ENCODE peak calls at places on chromosomes 11 and 22, in ten cellular contexts. S is prostate gland, O is uterus, D is suprapubic skin, F is adrenal gland, R is A549, Y is NB4, G is HCT116, E is IMR-90, V is body of pancreas. H is an unnamed sample.

GRCh38 chr22:21791635-21792625 is 56.3 kb upstream of the YPEL1 start:
- DNase-seq in V (no peak), S (no peak), G (no peak), F (no peak), D (no peak), R (peak), Y (peak), O (no peak), E (peak), H (no peak)

GRCh38 chr11:12862761-12863469 is 146.2 kb upstream of the RASSF10 start:
- DNase-seq in S (peak), E (peak), G (no peak), D (no peak), V (no peak), Y (no peak), R (peak), F (peak), O (peak), H (no peak)

GRCh38 chr22:24894220-24894975 is 52.1 kb downstream of the LHFPL7 start:
- DNase-seq in R (peak), F (peak), G (peak), Y (peak), O (peak), D (no peak), S (peak), V (peak), E (peak), H (no peak)

GRCh38 chr11:100972046-100972445 is 157.6 kb downstream of the PGR start:
- DNase-seq in Y (no peak), F (no peak), D (no peak), V (no peak), S (no peak), E (peak), R (no peak), O (no peak), G (no peak), H (no peak)

GRCh38 chr11:65572356-65573043 is at the start of gene FAM89B:
- DNase-seq in E (peak), V (peak), D (peak), F (peak), Y (peak), R (peak), G (no peak), O (peak), S (peak), H (peak)

GRCh38 chr22:27032121-27032761 is 374.9 kb downstream of the MIAT start:
- DNase-seq in O (peak), R (no peak), D (no peak), G (no peak), S (peak), E (no peak), F (no peak), V (peak), Y (peak), H (no peak)

GRCh38 chr11:74984730-74985129 is 4.0 kb upstream of the NEU3 start:
- DNase-seq in R (no peak), S (no peak), E (no peak), Y (no peak), V (no peak), D (no peak), G (no peak), O (no peak), F (no peak), H (no peak)

GRCh38 chr22:26663374-26663923 is 6.1 kb downstream of the MIAT start:
- DNase-seq in S (no peak), E (no peak), Y (no peak), D (no peak), G (no peak), V (no peak), R (no peak), F (no peak), O (no peak), H (peak)

GRCh38 chr11:288328-289144 is at the start of gene PGGHG:
- DNase-seq in Y (peak), G (no peak), S (no peak), D (peak), V (peak), E (no peak), F (peak), R (no peak), O (peak), H (peak)

GRCh38 chr11:106021181-106021966 is 666 bp downstream of the MSANTD4 start:
- DNase-seq in V (no peak), Y (peak), E (peak), G (no peak), S (no peak), F (no peak), D (no peak), O (no peak), R (no peak), H (no peak)

GRCh38 chr11:316031-316701 is 2.3 kb downstream of the IFITM1 start:
- DNase-seq in G (no peak), V (no peak), O (peak), F (no peak), E (no peak), S (no peak), Y (peak), D (no peak), R (no peak), H (peak)

GRCh38 chr22:33034753-33035152 is 23.4 kb downstream of the SYN3 start:
- DNase-seq in V (peak), E (no peak), G (no peak), O (no peak), S (peak), D (peak), Y (no peak), F (no peak), R (no peak), H (no peak)

GRCh38 chr11:1937616-1938342 is 9.4 kb upstream of the MRPL23 start:
- DNase-seq in R (no peak), F (peak), Y (no peak), E (no peak), G (no peak), S (no peak), O (no peak), V (no peak), D (no peak), H (peak)

GRCh38 chr11:72583616-72584292 is 90.5 kb downstream of the PDE2A start:
- DNase-seq in G (no peak), S (no peak), F (no peak), E (no peak), D (no peak), R (no peak), V (no peak), O (no peak), Y (no peak), H (no peak)

GRCh38 chr11:107756553-107756952 is 44.7 kb upstream of the SLN start:
- DNase-seq in V (no peak), G (no peak), O (no peak), E (no peak), Y (no peak), R (no peak), F (no peak), S (no peak), D (no peak), H (no peak)

GRCh38 chr11:38791346-38791961 is 2193.4 kb upstream of the RAG2 start:
- DNase-seq in V (peak), S (peak), G (peak), R (peak), E (peak), O (no peak), Y (peak), F (peak), D (no peak), H (no peak)

GRCh38 chr22:40182231-40182835 is 4.6 kb downstream of the TNRC6B start:
- DNase-seq in F (no peak), V (no peak), E (no peak), S (no peak), R (no peak), Y (no peak), D (no peak), G (no peak), O (no peak), H (no peak)

GRCh38 chr11:68150029-68150428 is 28.8 kb upstream of the CHKA start:
- DNase-seq in Y (peak), F (no peak), R (no peak), E (peak), S (no peak), O (no peak), V (peak), D (peak), G (no peak), H (no peak)

GRCh38 chr22:18064636-18065035 is 13.2 kb upstream of the PEX26 start:
- DNase-seq in S (no peak), Y (no peak), D (no peak), O (no peak), E (no peak), G (no peak), R (no peak), V (no peak), F (no peak), H (peak)

GRCh38 chr11:64266339-64266738 is 15.0 kb downstream of the PLCB3 start:
- DNase-seq in D (no peak), G (no peak), R (no peak), S (no peak), V (no peak), F (no peak), E (no peak), Y (no peak), O (no peak), H (peak)

GRCh38 chr11:128279861-128280260 is 307.5 kb downstream of the ETS1 start:
- DNase-seq in G (no peak), E (peak), O (no peak), S (no peak), R (no peak), V (no peak), Y (no peak), F (no peak), D (no peak), H (no peak)

GRCh38 chr11:62497132-62497915 is 49.3 kb downstream of the AHNAK start:
- DNase-seq in O (no peak), R (peak), Y (peak), V (peak), F (no peak), G (peak), S (peak), E (peak), D (no peak), H (no peak)

GRCh38 chr11:77502501-77502900 is 28.6 kb upstream of the PAK1 start:
- DNase-seq in O (no peak), E (no peak), F (no peak), S (no peak), Y (peak), V (no peak), D (no peak), R (no peak), G (no peak), H (no peak)

GRCh38 chr11:78231962-78232459 is 43.3 kb downstream of the USP35 start:
- DNase-seq in F (no peak), R (no peak), D (no peak), V (no peak), Y (no peak), G (no peak), E (peak), O (peak), S (no peak), H (no peak)

GRCh38 chr11:2929880-2930704 is 872 bp upstream of the PHLDA2 start:
- DNase-seq in E (peak), S (peak), G (peak), V (peak), Y (peak), O (no peak), F (no peak), D (no peak), R (peak), H (peak)

GRCh38 chr11:64226507-64227051 is 505 bp downstream of the NUDT22 start:
- DNase-seq in F (peak), S (no peak), D (no peak), V (peak), O (peak), G (no peak), E (no peak), Y (peak), R (no peak), H (peak)

GRCh38 chr11:134224710-134225662 is 515 bp downstream of the VPS26B start:
- DNase-seq in E (peak), O (peak), R (peak), S (peak), D (peak), F (peak), G (no peak), V (peak), Y (peak), H (peak)

GRCh38 chr22:43007519-43008102 is 7.3 kb downstream of the PACSIN2 start:
- DNase-seq in O (no peak), S (no peak), G (no peak), Y (peak), D (no peak), E (peak), F (no peak), R (no peak), V (peak), H (no peak)

GRCh38 chr11:123249354-123249753 is 54.3 kb upstream of the CLMP start:
- DNase-seq in E (peak), F (no peak), Y (no peak), S (no peak), G (no peak), V (no peak), O (no peak), R (no peak), D (no peak), H (no peak)

GRCh38 chr22:39283312-39284141 is 35.9 kb downstream of the RPL3 start:
- DNase-seq in R (no peak), E (peak), F (peak), V (peak), Y (no peak), O (peak), S (no peak), D (no peak), G (no peak), H (peak)

GRCh38 chr22:30033137-30033536 is 47.1 kb upstream of the HORMAD2 start:
- DNase-seq in D (no peak), O (no peak), V (no peak), Y (peak), S (no peak), F (no peak), G (no peak), R (no peak), E (no peak), H (no peak)

GRCh38 chr11:203056-203944 is 3.9 kb downstream of the BET1L start:
- DNase-seq in V (no peak), O (no peak), Y (no peak), D (peak), R (no peak), F (peak), E (no peak), G (no peak), S (peak), H (no peak)

GRCh38 chr22:19523240-19524169 is 705 bp downstream of the CLDN5 start:
- DNase-seq in F (no peak), S (no peak), E (peak), G (no peak), R (no peak), D (peak), Y (no peak), O (no peak), V (no peak), H (peak)

GRCh38 chr22:19525116-19525660 is 978 bp upstream of the CLDN5 start:
- DNase-seq in S (no peak), R (no peak), D (peak), O (no peak), E (no peak), G (no peak), F (no peak), V (no peak), Y (no peak), H (peak)

GRCh38 chr22:19525666-19526065 is 1.5 kb upstream of the CLDN5 start:
- DNase-seq in S (no peak), G (no peak), O (no peak), V (no peak), F (no peak), D (peak), R (no peak), Y (no peak), E (no peak), H (peak)

GRCh38 chr22:19522881-19523239 is 1.4 kb downstream of the CLDN5 start:
- DNase-seq in S (no peak), D (peak), R (no peak), V (no peak), Y (no peak), E (no peak), F (no peak), O (no peak), G (no peak), H (no peak)

GRCh38 chr22:19524170-19525115 is at the start of gene CLDN5:
- DNase-seq in G (no peak), R (no peak), O (peak), D (peak), V (no peak), S (no peak), F (peak), E (no peak), Y (no peak), H (peak)
- H3K4me3 ChIP-seq in G (no peak), R (no peak), O (peak), D (peak), V (no peak), S (peak), F (no peak), E (peak), Y (no peak), H (peak)

GRCh38 chr11:113876074-113876797 is 864 bp upstream of the USP28 start:
- DNase-seq in R (no peak), O (peak), Y (peak), S (no peak), G (no peak), E (no peak), D (no peak), F (peak), V (no peak), H (peak)
- TF ChIP-seq POLR2A in R (no peak), O (no peak), Y (no peak), S (no peak), G (no peak), E (no peak), D (no peak), F (no peak), V (no peak), H (no peak)

GRCh38 chr11:111539426-111540113 is 950 bp upstream of the LAYN start:
- DNase-seq in V (no peak), O (no peak), S (no peak), G (no peak), E (no peak), R (no peak), Y (no peak), D (no peak), F (no peak), H (no peak)
- H3K4me3 ChIP-seq in V (no peak), O (peak), S (peak), G (no peak), E (peak), R (no peak), Y (no peak), D (peak), F (no peak), H (peak)

GRCh38 chr22:41832553-41833368 is at the start of gene SREBF2:
- DNase-seq in O (peak), V (peak), S (peak), Y (peak), G (peak), D (peak), E (peak), F (peak), R (peak), H (peak)
- TF ChIP-seq POLR2A in O (peak), V (peak), S (peak), Y (peak), G (peak), D (peak), E (peak), F (peak), R (peak), H (peak)

GRCh38 chr11:11621881-11622706 is at the start of gene GALNT18:
- DNase-seq in O (peak), G (peak), D (peak), F (peak), S (peak), E (peak), V (peak), R (peak), Y (peak), H (peak)

GRCh38 chr11:11618973-11619435 is 2.8 kb downstream of the GALNT18 start:
- DNase-seq in E (no peak), S (no peak), F (no peak), G (no peak), D (no peak), V (no peak), O (no peak), R (peak), Y (no peak), H (no peak)

GRCh38 chr11:11622772-11623531 is 1.1 kb upstream of the GALNT18 start:
- DNase-seq in R (no peak), S (peak), O (no peak), Y (no peak), V (no peak), D (no peak), G (no peak), E (no peak), F (no peak), H (no peak)

GRCh38 chr11:11620966-11621880 is 582 bp downstream of the GALNT18 start:
- DNase-seq in E (peak), F (peak), D (no peak), V (peak), Y (peak), G (no peak), S (peak), O (peak), R (peak), H (peak)

DNA sequence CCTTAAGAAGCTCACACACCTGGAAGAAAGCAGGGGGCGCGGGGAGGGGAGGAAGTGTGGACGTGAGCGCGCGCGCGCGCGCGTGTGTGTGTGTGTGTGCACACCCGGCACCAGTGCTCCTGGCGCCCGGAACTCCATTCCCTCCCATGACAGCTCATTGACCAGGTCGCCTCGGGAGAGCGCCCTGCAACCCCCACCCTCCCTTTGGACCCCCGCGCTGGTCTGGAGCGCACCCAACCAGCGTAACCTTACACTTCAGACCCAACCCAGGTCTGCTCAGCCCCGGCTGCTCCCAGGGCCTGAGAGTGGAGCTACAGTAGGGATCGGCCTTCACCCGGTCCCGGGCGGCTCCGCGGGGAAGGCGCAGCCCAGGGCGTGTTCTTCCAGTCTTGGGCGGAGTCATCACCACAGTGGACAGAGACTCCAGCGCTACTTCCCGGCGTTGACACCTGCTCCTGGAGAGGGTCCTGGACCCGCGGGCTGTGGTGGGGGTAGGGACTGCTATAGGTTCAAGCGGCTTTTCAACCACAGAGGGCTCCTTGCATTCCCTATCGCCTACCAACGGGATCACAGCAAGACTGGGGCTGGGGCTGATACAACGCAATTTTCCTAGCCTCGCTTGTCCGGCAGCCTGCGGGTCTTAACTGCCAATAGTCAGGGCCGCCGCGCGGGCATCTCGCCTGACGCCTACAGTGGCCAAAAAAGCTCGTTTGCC is 1.4 kb downstream of the GALNT18 start:
- DNase-seq in G (peak), S (peak), D (no peak), O (peak), R (peak), E (peak), F (peak), V (peak), Y (no peak), H (peak)
- H3K4me3 ChIP-seq in G (peak), S (peak), D (peak), O (peak), R (peak), E (peak), F (peak), V (peak), Y (no peak), H (peak)

DNA sequence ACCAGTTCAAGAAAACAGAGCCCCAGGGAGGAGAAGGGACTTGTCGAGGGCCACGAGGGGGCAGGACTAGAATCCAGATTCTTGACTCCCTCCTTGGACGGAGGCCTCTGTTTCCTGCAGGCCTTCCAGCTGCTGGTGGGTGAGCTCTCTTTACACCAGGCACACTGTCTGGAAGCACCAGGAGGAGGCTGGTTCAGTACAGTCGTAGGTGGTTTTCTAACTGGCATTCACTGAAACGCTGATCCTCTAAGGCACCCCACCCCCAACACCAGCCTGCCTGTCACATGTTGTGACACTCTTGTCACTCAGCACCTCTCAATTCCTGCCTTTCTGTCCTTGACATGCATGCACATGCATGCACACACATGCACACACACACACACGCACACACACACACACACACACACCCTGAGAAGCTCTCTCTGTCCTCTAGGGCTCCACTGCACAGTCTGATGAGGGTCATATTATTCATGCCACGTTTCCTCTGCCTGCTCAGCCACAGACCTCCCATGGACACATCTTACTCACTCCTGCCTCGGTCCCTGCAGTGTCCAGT is 751 bp downstream of the MS4A10 start:
- DNase-seq in G (no peak), V (no peak), Y (no peak), R (no peak), F (no peak), D (no peak), S (no peak), O (no peak), E (peak), H (peak)
- TF ChIP-seq POLR2A in G (no peak), V (no peak), Y (no peak), R (no peak), F (no peak), D (no peak), S (no peak), O (no peak), E (no peak), H (no peak)

GRCh38 chr11:118689852-118690552 is 10.6 kb upstream of the TREH start:
- DNase-seq in S (peak), E (peak), D (peak), V (peak), Y (peak), O (peak), F (peak), R (peak), G (peak), H (peak)
- H3K4me3 ChIP-seq in S (peak), E (peak), D (peak), V (no peak), Y (peak), O (peak), F (peak), R (peak), G (peak), H (no peak)